ENCODE peak calls at places on chromosomes 11 and 22, in six cellular contexts. H is left colon, Y is testis, G is NCI-H774, C is AG09319, E is lower leg skin. M is an unnamed sample.

GRCh38 chr11:86765146-86765663 is 35.1 kb upstream of the PRSS23 start:
- DNase-seq in H (no peak), Y (no peak), G (no peak), C (no peak), E (no peak), M (no peak)

GRCh38 chr11:100730266-100730665 is 43.2 kb downstream of the ARHGAP42 start:
- DNase-seq in H (no peak), Y (no peak), G (no peak), C (peak), E (no peak), M (no peak)

GRCh38 chr11:2264366-2265011 is 5.9 kb downstream of the ASCL2 start:
- DNase-seq in H (peak), Y (no peak), G (no peak), C (no peak), E (peak), M (no peak)

GRCh38 chr22:26429458-26430238 is 588 bp downstream of the ASPHD2 start:
- DNase-seq in H (peak), Y (no peak), G (no peak), C (no peak), E (no peak), M (no peak)

GRCh38 chr22:49021097-49021925 is 806.4 kb downstream of the BRD1 start:
- DNase-seq in H (no peak), Y (no peak), G (no peak), C (no peak), E (peak), M (no peak)

GRCh38 chr11:128473631-128474030 is 113.7 kb downstream of the ETS1 start:
- DNase-seq in H (no peak), Y (no peak), G (no peak), C (no peak), E (no peak), M (no peak)

GRCh38 chr11:108536783-108537182 is 38.6 kb upstream of the POGLUT3 start:
- DNase-seq in H (no peak), Y (no peak), G (no peak), C (no peak), E (peak), M (no peak)

GRCh38 chr11:69797156-69797555 is 22.0 kb upstream of the FGF4 start:
- DNase-seq in H (no peak), Y (no peak), G (no peak), C (no peak), E (no peak), M (no peak)

M was measured in hypothalamus.